ENCODE peak calls at places on chromosomes 2 and 18, in seven cellular contexts. D, Q, R, Z, L, F and M are unnamed samples.
A peak's percentile ranks its signal among the peaks of the same experiment; 100 is the strongest.

GRCh38 chr2:158935617-158936016 is 32.8 kb upstream of the TANC1 start:
- DNase-seq in D (no peak), Q (peak; percentile 19), R (no peak), Z (no peak), L (no peak), F (no peak), M (no peak)

GRCh38 chr2:9675369-9676351 is 44.9 kb upstream of the YWHAQ start:
- DNase-seq in D (no peak), Q (peak; percentile 91), R (no peak), Z (peak; percentile 87), L (no peak), F (peak; percentile 41), M (peak; percentile 93)

GRCh38 chr2:196427996-196428634 is 211.4 kb upstream of the CCDC150 start:
- DNase-seq in D (no peak), Q (no peak), R (no peak), Z (no peak), L (no peak), F (no peak), M (no peak)

GRCh38 chr2:237213325-237214040 is 127.8 kb downstream of the COPS8 start:
- DNase-seq in D (no peak), Q (peak; percentile 31), R (no peak), Z (peak; percentile 43), L (no peak), F (peak; percentile 87), M (peak; percentile 87)

GRCh38 chr18:34643982-34644381 is 66.1 kb upstream of the DTNA start:
- DNase-seq in D (no peak), Q (no peak), R (no peak), Z (no peak), L (no peak), F (no peak), M (peak; percentile 70)

GRCh38 chr2:48510329-48510728 is 19.6 kb upstream of the STON1 start:
- DNase-seq in D (no peak), Q (peak; percentile 21), R (no peak), Z (peak; percentile 57), L (no peak), F (no peak), M (no peak)

GRCh38 chr2:138707424-138708074 is 72.6 kb downstream of the NXPH2 start:
- DNase-seq in D (no peak), Q (peak; percentile 55), R (no peak), Z (peak; percentile 37), L (no peak), F (no peak), M (peak; percentile 96)

GRCh38 chr18:62881509-62882016 is 166.2 kb downstream of the PHLPP1 start:
- DNase-seq in D (peak; percentile 79), Q (peak; percentile 92), R (no peak), Z (peak; percentile 92), L (no peak), F (no peak), M (peak; percentile 99)

GRCh38 chr2:54629914-54630609 is 93.4 kb upstream of the EML6 start:
- DNase-seq in D (no peak), Q (peak; percentile 87), R (peak; percentile 81), Z (peak; percentile 29), L (peak; percentile 40), F (peak; percentile 91), M (no peak)

GRCh38 chr18:79853303-79853992 is 55.7 kb downstream of the KCNG2 start:
- DNase-seq in D (no peak), Q (no peak), R (no peak), Z (no peak), L (no peak), F (no peak), M (no peak)

GRCh38 chr18:73646196-73646595 is 501.4 kb downstream of the FBXO15 start:
- DNase-seq in D (no peak), Q (no peak), R (no peak), Z (peak; percentile 40), L (no peak), F (no peak), M (no peak)

GRCh38 chr2:130891968-130892367 is 55.3 kb downstream of the ARHGEF4 start:
- DNase-seq in D (no peak), Q (no peak), R (no peak), Z (no peak), L (no peak), F (no peak), M (no peak)

GRCh38 chr2:118089015-118089800 is 937 bp downstream of the INSIG2 start:
- DNase-seq in D (no peak), Q (peak; percentile 68), R (peak; percentile 89), Z (peak; percentile 48), L (no peak), F (peak; percentile 59), M (peak; percentile 49)

GRCh38 chr2:13576634-13577033 is 859.9 kb downstream of the TRIB2 start:
- DNase-seq in D (no peak), Q (no peak), R (no peak), Z (no peak), L (no peak), F (no peak), M (no peak)

GRCh38 chr2:223383315-223383714 is 218.8 kb downstream of the SCG2 start:
- DNase-seq in D (no peak), Q (no peak), R (no peak), Z (no peak), L (no peak), F (no peak), M (no peak)

GRCh38 chr2:121211689-121212151 is 73.3 kb downstream of the TFCP2L1 start:
- DNase-seq in D (no peak), Q (peak; percentile 74), R (no peak), Z (peak; percentile 72), L (no peak), F (peak; percentile 54), M (no peak)

GRCh38 chr2:157420771-157421323 is 23.0 kb downstream of the CYTIP start:
- DNase-seq in D (no peak), Q (peak; percentile 5), R (no peak), Z (no peak), L (no peak), F (no peak), M (peak; percentile 49)

GRCh38 chr2:188130317-188130716 is 161.4 kb upstream of the GULP1 start:
- DNase-seq in D (no peak), Q (no peak), R (no peak), Z (no peak), L (no peak), F (no peak), M (no peak)

GRCh38 chr2:212708346-212708745 is 169.7 kb upstream of the ERBB4 start:
- DNase-seq in D (no peak), Q (no peak), R (no peak), Z (no peak), L (no peak), F (no peak), M (peak; percentile 68)

GRCh38 chr2:212712991-212713390 is 174.4 kb upstream of the ERBB4 start:
- DNase-seq in D (no peak), Q (peak; percentile 77), R (no peak), Z (no peak), L (no peak), F (no peak), M (peak; percentile 52)

GRCh38 chr2:212712466-212712865 is 173.9 kb upstream of the ERBB4 start:
- DNase-seq in D (no peak), Q (no peak), R (no peak), Z (no peak), L (no peak), F (no peak), M (peak; percentile 16)

GRCh38 chr2:212711851-212712250 is 173.2 kb upstream of the ERBB4 start:
- DNase-seq in D (no peak), Q (peak; percentile 79), R (no peak), Z (peak; percentile 85), L (no peak), F (no peak), M (peak; percentile 92)

DNA sequence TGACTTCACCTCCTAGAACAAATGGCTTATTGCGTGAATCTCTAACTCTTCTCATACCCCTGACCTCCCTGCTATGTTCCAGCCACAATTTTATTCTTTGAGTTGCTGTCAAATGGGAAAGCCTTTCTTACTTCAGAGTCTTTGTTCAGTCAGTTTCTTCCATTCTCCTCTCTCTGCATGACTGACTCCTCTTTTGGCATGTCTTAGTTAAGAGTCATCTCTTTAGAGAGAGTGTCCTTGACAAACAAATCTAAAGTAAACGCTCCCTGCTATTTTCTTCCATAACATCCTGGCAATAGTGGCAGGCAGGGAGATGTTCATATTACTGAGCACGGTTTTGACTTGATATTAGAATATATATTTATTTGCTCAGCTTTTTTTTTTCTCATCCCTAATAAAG is 170.7 kb upstream of the ERBB4 start:
- DNase-seq in D (no peak), Q (no peak), R (no peak), Z (peak; percentile 71), L (no peak), F (no peak), M (no peak)
- H3K27ac ChIP-seq in D (no peak overlapping the region), Q (no peak overlapping the region), R (no peak overlapping the region), Z (peak overlapping the region; percentile 28), L (no peak overlapping the region), F (no peak overlapping the region), M (no peak overlapping the region)

DNA sequence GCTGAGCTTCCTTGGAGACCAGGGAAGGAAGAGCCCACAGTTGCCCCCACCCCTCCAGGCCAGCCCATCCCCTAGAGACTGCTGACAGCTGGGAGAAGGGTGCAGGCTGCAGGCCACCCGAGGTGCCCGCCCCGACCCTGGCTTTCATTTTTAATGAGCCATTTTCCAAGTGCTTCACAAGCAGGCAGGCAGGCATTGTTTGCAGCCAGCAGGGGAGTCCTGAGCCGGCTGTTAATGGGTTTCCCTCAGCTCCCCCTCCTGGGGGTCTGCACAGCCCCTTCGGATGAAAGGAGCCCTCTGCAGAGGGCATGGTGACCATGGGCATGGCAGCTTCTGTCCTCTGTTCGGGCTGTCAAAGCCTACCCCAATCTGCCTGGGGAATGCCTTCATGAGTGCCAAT is 94.5 kb downstream of the ZBTB7C start:
- DNase-seq in D (no peak), Q (no peak), R (no peak), Z (no peak), L (no peak), F (no peak), M (no peak)
- TF ChIP-seq CTCF in D (no peak), Q (no peak), R (no peak), Z (no peak), L (no peak), F (no peak), M (no peak)

GRCh38 chr18:76457475-76457874 is 37.6 kb downstream of the ZNF516 start:
- DNase-seq in D (no peak), Q (no peak), R (no peak), Z (no peak), L (no peak), F (no peak), M (peak; percentile 76)
- H3K9ac ChIP-seq in D (no peak overlapping the region), Q (no peak overlapping the region), R (no peak overlapping the region), Z (no peak overlapping the region), L (no peak overlapping the region), F (no peak overlapping the region), M (no peak overlapping the region)

GRCh38 chr18:10685484-10685883 is 159.7 kb downstream of the NAPG start:
- DNase-seq in D (no peak), Q (no peak), R (no peak), Z (no peak), L (peak; percentile 70), F (peak; percentile 41), M (no peak)

GRCh38 chr18:10681581-10682367 is 155.9 kb downstream of the NAPG start:
- DNase-seq in D (no peak), Q (no peak), R (no peak), Z (no peak), L (no peak), F (peak; percentile 49), M (no peak)

GRCh38 chr18:10687161-10687925 is 161.5 kb downstream of the NAPG start:
- DNase-seq in D (no peak), Q (peak; percentile 69), R (no peak), Z (no peak), L (no peak), F (no peak), M (no peak)

DNA sequence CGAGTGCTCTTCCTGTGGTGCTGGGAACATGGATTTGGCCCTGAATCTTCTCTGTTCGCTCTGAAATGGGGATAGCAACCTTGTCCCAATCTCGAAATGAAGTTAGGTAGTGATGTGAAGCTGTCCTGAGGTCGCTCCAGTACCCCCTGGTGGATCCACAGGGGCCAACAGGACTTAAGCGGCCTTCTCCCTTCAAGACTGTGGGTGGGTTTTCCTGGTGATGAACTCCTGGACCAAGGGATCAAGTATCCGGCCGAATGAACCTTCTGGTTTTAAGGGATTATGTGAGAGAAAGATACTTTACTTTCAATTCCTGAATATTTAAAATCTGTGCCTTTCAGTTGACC is 156.5 kb downstream of the NAPG start:
- DNase-seq in D (no peak), Q (no peak), R (no peak), Z (no peak), L (no peak), F (no peak), M (no peak)
- H3K27ac ChIP-seq in D (no peak overlapping the region), Q (no peak overlapping the region), R (no peak overlapping the region), Z (no peak overlapping the region), L (no peak overlapping the region), F (no peak overlapping the region), M (no peak overlapping the region)